ENCODE peak calls at places on chromosomes 7 and 10, in five cellular contexts. Z is NB4, B is Caco-2, R is esophagus squamous epithelium, H is neural progenitor cell. T is an unnamed sample.

GRCh38 chr7:48168159-48168558 is 3.1 kb upstream of the ABCA13 start:
- DNase-seq in Z (peak), H (no peak), R (no peak), B (no peak), T (no peak)

GRCh38 chr7:74656421-74656910 is 1.1 kb upstream of the GTF2I start:
- DNase-seq in B (peak), Z (peak), R (no peak), H (peak), T (peak)

GRCh38 chr7:96388620-96389383 is 66.9 kb upstream of the SLC25A13 start:
- DNase-seq in Z (no peak), R (no peak), H (no peak), B (no peak), T (no peak)

GRCh38 chr10:13816195-13816926 is 229.6 kb downstream of the PRPF18 start:
- DNase-seq in Z (no peak), R (no peak), H (no peak), B (no peak), T (no peak)

GRCh38 chr7:100441641-100442535 is 5.6 kb upstream of the PPP1R35 start:
- DNase-seq in B (no peak), H (no peak), R (no peak), Z (no peak), T (no peak)

GRCh38 chr7:107023522-107024149 is 20.9 kb upstream of the PRKAR2B start:
- DNase-seq in Z (no peak), R (no peak), B (no peak), H (no peak), T (no peak)

GRCh38 chr10:13349776-13350274 is 1.7 kb upstream of the SEPHS1 start:
- DNase-seq in Z (peak), R (no peak), H (peak), B (peak), T (peak)

GRCh38 chr10:102931643-102932042 is 13.5 kb downstream of the CNNM2 start:
- DNase-seq in H (no peak), R (no peak), Z (no peak), B (no peak), T (no peak)

GRCh38 chr7:1810521-1810920 is 140.4 kb downstream of the ELFN1 start:
- DNase-seq in R (no peak), Z (no peak), H (no peak), B (no peak), T (no peak)

GRCh38 chr7:138668197-138668596 is 33.0 kb downstream of the SVOPL start:
- DNase-seq in H (no peak), R (no peak), Z (peak), B (no peak), T (no peak)

GRCh38 chr10:10642741-10643280 is 374.9 kb upstream of the CELF2 start:
- DNase-seq in H (no peak), B (no peak), Z (no peak), R (no peak), T (no peak)

GRCh38 chr7:45578467-45578866 is 4.3 kb downstream of the ADCY1 start:
- DNase-seq in R (no peak), H (no peak), B (no peak), Z (no peak), T (no peak)

GRCh38 chr10:70935125-70935625 is 46.8 kb upstream of the PCBD1 start:
- DNase-seq in H (no peak), Z (no peak), R (no peak), B (no peak), T (no peak)

GRCh38 chr7:86025807-86026206 is 617.9 kb upstream of the GRM3 start:
- DNase-seq in B (no peak), Z (no peak), R (no peak), H (no peak), T (no peak)

GRCh38 chr7:40761757-40762342 is 627.0 kb downstream of the SUGCT start:
- DNase-seq in Z (no peak), B (no peak), R (no peak), H (no peak), T (no peak)

GRCh38 chr7:40765633-40766032 is 630.8 kb downstream of the SUGCT start:
- DNase-seq in Z (no peak), B (no peak), H (no peak), R (no peak), T (no peak)

GRCh38 chr7:40760293-40760964 is 625.6 kb downstream of the SUGCT start:
- DNase-seq in B (no peak), R (no peak), H (no peak), Z (no peak), T (no peak)

GRCh38 chr7:40760997-40761396 is 626.2 kb downstream of the SUGCT start:
- DNase-seq in B (no peak), R (no peak), H (no peak), Z (no peak), T (no peak)

DNA sequence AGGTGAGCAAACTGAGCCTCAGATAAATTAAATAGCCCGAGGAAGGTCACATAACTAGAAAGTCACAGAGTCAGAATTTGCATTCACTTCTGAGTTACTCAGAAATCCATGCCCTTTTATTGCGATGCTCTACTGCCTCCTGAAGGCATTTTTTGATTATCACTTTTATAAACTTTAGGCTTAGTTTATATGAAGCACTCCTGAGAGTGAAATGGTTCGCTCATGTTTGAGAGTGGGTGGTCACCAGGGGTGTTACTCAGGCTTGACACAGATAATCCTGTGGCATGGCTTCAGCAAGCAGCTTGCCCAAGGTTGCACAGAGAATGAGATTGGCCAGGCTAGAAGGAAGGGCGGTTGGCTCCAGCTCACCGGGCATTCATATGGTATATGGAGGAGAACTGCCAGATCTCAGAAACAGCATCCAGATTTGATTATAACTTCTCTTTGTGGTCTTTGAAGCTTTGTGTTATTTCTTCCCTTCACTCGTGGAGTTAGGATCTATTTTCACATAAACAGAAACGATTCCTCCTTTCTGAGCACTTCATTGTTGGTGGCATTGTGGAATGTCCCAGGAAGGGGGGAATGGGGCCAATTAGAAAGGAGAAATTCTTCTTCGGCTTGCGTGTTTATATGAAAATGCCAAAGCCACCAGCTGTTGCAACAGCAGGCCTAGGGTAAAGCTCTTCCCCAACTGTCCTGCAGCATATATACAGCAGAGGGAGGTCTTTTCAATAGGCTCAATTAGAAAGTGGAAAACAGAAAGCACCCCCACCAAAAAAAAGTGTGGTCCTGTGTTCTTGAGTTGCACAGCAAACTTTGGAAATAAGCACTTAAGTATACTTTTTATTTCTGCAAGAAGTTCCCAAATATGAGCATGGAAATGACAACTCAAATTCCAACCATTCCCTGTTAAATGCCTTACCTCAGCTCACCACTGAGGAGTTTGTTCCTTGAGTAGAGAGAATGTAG is 628.8 kb downstream of the SUGCT start:
- DNase-seq in R (no peak), Z (no peak), B (no peak), H (no peak), T (no peak)
- TF ChIP-seq CTCF in R (no peak), Z (no peak), B (peak), H (no peak), T (no peak)

GRCh38 chr10:3222068-3222467 is 49.5 kb upstream of the PITRM1 start:
- DNase-seq in R (no peak), H (peak), B (no peak), Z (peak), T (no peak)
- TF ChIP-seq CTCF in R (no peak), H (peak), B (no peak), Z (peak), T (peak)

GRCh38 chr10:1741450-1741849 is 4.1 kb upstream of the ADARB2 start:
- DNase-seq in B (no peak), Z (no peak), H (no peak), R (no peak), T (no peak)

GRCh38 chr10:1738950-1739349 is 1.6 kb upstream of the ADARB2 start:
- DNase-seq in Z (no peak), B (no peak), R (no peak), H (no peak), T (no peak)

GRCh38 chr10:1736972-1737221 is 428 bp downstream of the ADARB2 start:
- DNase-seq in R (no peak), Z (no peak), H (no peak), B (no peak), T (no peak)

GRCh38 chr10:1737222-1738061 is at the start of gene ADARB2:
- DNase-seq in H (peak), Z (no peak), R (no peak), B (peak), T (peak)

DNA sequence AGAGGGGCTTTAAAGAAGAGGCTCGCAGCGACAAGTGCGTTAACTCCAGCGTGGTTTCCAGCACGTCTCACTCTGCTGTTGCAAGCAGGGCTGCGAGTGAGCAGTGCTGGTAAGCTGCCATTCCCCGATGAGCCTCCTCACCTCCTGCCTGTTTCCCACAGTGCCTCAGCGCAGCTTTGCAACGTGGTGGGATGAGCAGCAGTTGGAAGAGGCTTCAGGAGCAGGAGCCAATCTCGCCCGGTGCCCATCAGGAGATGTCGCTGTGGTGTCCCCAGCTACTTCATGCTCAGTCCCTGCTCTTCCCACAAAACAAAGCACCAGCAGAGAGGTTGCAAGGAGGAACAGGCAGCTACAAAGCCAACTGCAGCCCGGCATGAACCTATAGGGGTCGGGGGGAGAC is 2.4 kb upstream of the ADARB2 start:
- DNase-seq in Z (no peak), B (no peak), H (peak), R (no peak), T (no peak)
- TF ChIP-seq CTCF in Z (no peak), B (no peak), H (no peak), R (no peak), T (no peak)

DNA sequence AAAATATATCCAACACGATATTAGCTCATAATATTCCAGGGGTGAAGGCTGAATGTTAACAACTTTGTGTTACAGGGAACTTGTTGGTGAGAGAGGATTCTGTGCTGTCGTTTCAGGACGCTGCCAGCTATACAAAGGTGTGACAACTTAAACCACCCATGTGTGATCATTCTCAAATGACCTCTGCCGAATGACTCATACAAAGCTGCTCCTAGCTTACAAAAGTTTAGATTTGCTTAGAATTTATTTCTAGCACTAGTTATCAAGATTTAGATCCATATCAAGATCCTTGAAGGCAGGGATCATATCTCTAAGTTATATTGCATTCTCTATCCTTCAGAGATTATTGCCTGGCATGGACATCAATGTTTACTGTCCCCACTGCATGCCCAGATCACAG is 65.3 kb downstream of the COBL start:
- DNase-seq in B (no peak), Z (no peak), H (no peak), R (no peak), T (no peak)
- TF ChIP-seq CTCF in B (no peak), Z (no peak), H (no peak), R (no peak), T (no peak)

GRCh38 chr10:104028146-104028545 is 57.5 kb downstream of the COL17A1 start:
- DNase-seq in H (peak), B (peak), R (no peak), Z (peak), T (no peak)
- TF ChIP-seq CTCF in H (peak), B (no peak), R (no peak), Z (no peak), T (peak)